ENCODE peak calls at places on chromosome 17, in four cellular contexts. R is A549, V is heart right ventricle, W is colonic mucosa. S is an unnamed sample.

GRCh38 chr17:6654816-6655731 is 3.5 kb downstream of the C17orf100 start:
- DNase-seq in R (no peak), V (no peak), W (peak), S (peak)

GRCh38 chr17:17855976-17856375 is 19.2 kb upstream of the SREBF1 start:
- DNase-seq in V (no peak), R (no peak), W (no peak), S (no peak)

GRCh38 chr17:31318298-31319190 is 2.9 kb downstream of the EVI2A start:
- DNase-seq in V (peak), W (peak), R (no peak), S (peak)

GRCh38 chr17:3907483-3908216 is 8.6 kb downstream of the P2RX1 start:
- DNase-seq in R (peak), V (no peak), W (no peak), S (peak)

GRCh38 chr17:47862621-47863440 is 11.9 kb upstream of the SP6 start:
- DNase-seq in R (peak), W (no peak), V (no peak), S (no peak)

GRCh38 chr17:17971431-17972125 is 622 bp downstream of the TOM1L2 start:
- DNase-seq in R (peak), V (peak), W (peak), S (peak)

GRCh38 chr17:38469875-38470274 is 41.6 kb downstream of the ARHGAP23 start:
- DNase-seq in R (no peak), V (no peak), W (no peak), S (no peak)

GRCh38 chr17:606501-607243 is 108.0 kb downstream of the VPS53 start:
- DNase-seq in V (no peak), W (no peak), R (peak), S (no peak)

GRCh38 chr17:8015236-8015956 is 13.0 kb downstream of the GUCY2D start:
- DNase-seq in R (no peak), V (no peak), W (no peak), S (no peak)

GRCh38 chr17:8012996-8013640 is 10.7 kb downstream of the GUCY2D start:
- DNase-seq in V (no peak), W (no peak), R (no peak), S (no peak)

GRCh38 chr17:8012045-8012580 is 9.7 kb downstream of the GUCY2D start:
- DNase-seq in V (no peak), W (no peak), R (no peak), S (no peak)

GRCh38 chr17:8014558-8014850 is 12.1 kb downstream of the GUCY2D start:
- DNase-seq in W (no peak), R (no peak), V (no peak), S (no peak)

DNA sequence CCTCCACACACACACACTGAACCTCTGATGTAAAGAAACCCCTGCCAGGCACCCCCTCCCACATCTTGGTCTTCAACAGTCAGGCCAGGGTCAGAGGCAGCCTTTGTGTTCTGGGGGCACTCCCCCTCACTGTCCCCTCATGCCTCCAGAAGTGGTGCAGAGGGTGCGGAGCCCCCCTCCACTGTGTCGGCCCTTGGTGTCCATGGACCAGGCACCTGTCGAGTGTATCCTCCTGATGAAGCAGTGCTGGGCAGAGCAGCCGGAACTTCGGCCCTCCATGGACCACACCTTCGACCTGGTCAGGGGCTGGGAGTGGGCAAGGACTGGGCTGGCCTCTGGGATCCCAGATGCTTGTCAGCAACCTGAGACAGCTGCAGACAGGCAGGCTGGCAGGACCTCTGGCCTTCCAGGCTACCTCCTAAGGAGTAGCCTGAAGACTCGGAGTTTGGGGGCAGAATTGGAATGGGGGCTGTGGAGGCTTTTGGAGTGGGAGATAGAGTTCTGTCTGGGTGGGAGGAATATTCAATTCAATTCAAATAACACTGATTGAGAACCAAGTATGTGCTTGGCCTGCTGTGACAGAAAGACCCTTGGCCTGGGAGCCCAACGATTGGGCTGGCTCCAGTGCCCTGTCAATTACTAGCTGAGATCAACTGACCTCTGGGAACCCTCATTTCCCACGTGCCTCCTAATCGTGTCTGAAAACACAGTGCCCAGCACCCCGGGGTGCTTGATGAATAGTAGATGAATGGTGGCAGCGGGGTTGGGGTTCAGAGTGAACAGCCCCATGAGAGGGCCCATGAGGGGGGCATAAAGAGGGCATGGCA is 11.5 kb downstream of the GUCY2D start:
- DNase-seq in V (no peak), W (no peak), R (no peak), S (no peak)
- H3K4me3 ChIP-seq in V (no peak), W (no peak), R (no peak), S (no peak)

GRCh38 chr17:14169287-14169686 is 67.4 kb downstream of the CDRT15 start:
- DNase-seq in W (no peak), R (no peak), V (no peak), S (no peak)
- H3K4me3 ChIP-seq in W (no peak), R (no peak), V (no peak), S (no peak)

GRCh38 chr17:74759941-74760340 is 11.5 kb downstream of the NHERF1 start:
- DNase-seq in R (no peak), W (no peak), V (no peak), S (peak)

GRCh38 chr17:74757931-74758845 is 9.8 kb downstream of the NHERF1 start:
- DNase-seq in R (peak), W (no peak), V (no peak), S (no peak)

GRCh38 chr17:74757502-74757901 is 9.1 kb downstream of the NHERF1 start:
- DNase-seq in W (no peak), V (no peak), R (no peak), S (no peak)

GRCh38 chr17:74759243-74759801 is 10.9 kb downstream of the NHERF1 start:
- DNase-seq in R (no peak), W (no peak), V (no peak), S (no peak)

GRCh38 chr17:74758846-74759163 is 10.4 kb downstream of the NHERF1 start:
- DNase-seq in R (no peak), W (no peak), V (no peak), S (no peak)
- H3K4me3 ChIP-seq in R (no peak), W (no peak), V (no peak), S (no peak)

GRCh38 chr17:28716740-28717577 is 709 bp downstream of the RAB34 start:
- DNase-seq in V (no peak), R (peak), W (peak), S (no peak)

GRCh38 chr17:28714281-28714680 is 2.6 kb upstream of the PROCA1 start:
- DNase-seq in V (no peak), R (peak), W (no peak), S (no peak)

GRCh38 chr17:28712705-28713415 is 1.2 kb upstream of the PROCA1 start:
- DNase-seq in W (no peak), V (no peak), R (no peak), S (no peak)

GRCh38 chr17:28717578-28718316 is at the start of gene RAB34:
- DNase-seq in R (peak), W (peak), V (peak), S (no peak)

GRCh38 chr17:28715217-28715616 is 2.5 kb downstream of the RAB34 start:
- DNase-seq in R (no peak), W (no peak), V (no peak), S (no peak)
- H3K4me3 ChIP-seq in R (no peak), W (no peak), V (no peak), S (no peak)

GRCh38 chr17:8153957-8154607 is 1.9 kb upstream of the PER1 start:
- DNase-seq in R (peak), W (peak), V (peak), S (peak)
- H3K4me3 ChIP-seq in R (peak), W (peak), V (peak), S (peak)

GRCh38 chr17:19337712-19338023 is 24.9 kb downstream of the B9D1 start:
- DNase-seq in W (no peak), R (no peak), V (no peak), S (no peak)

GRCh38 chr17:19336938-19337711 is 25.4 kb downstream of the B9D1 start:
- DNase-seq in W (no peak), R (peak), V (no peak), S (no peak)

GRCh38 chr17:19341211-19341631 is 21.3 kb downstream of the B9D1 start:
- DNase-seq in W (no peak), R (no peak), V (no peak), S (no peak)

GRCh38 chr17:19338031-19338990 is 24.2 kb downstream of the B9D1 start:
- DNase-seq in R (peak), W (peak), V (peak), S (peak)

DNA sequence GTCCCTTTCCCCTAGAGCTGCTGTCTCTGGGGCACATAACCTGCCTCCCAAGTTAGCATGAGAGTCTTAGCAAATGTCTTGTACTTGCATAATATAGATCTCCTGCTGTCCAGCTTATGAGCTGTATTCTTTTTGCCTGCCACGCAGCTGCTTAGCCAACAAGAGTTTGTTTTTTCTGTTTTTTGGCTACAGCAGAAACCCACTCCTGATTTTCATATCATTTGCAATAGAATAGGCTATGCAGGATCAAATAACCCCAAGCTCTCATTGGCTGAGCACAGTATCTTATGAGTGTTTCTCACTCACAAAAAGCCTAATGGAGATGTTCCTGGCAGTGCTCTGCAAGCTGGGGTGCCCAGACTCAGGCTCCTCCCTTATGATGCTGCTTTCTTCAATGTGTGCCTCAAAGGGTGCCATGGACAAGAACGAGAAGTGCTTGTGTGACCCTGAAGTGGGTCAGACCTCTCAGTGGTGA is 23.1 kb downstream of the B9D1 start:
- DNase-seq in W (no peak), V (no peak), R (no peak), S (no peak)
- H3K4me3 ChIP-seq in W (no peak), V (no peak), R (no peak), S (no peak)

GRCh38 chr17:32487460-32488176 is 825 bp downstream of the CDK5R1 start:
- DNase-seq in W (no peak), R (peak), V (no peak), S (no peak)

GRCh38 chr17:32486091-32486700 is 597 bp upstream of the CDK5R1 start:
- DNase-seq in R (peak), W (peak), V (peak), S (peak)

GRCh38 chr17:32488177-32488542 is 1.4 kb downstream of the CDK5R1 start:
- DNase-seq in R (no peak), W (no peak), V (no peak), S (no peak)

GRCh38 chr17:32485261-32485955 is 1.4 kb upstream of the CDK5R1 start:
- DNase-seq in V (no peak), W (no peak), R (no peak), S (no peak)

GRCh38 chr17:32486701-32487459 is at the start of gene CDK5R1:
- DNase-seq in W (peak), R (peak), V (peak), S (peak)
- H3K4me3 ChIP-seq in W (peak), R (peak), V (peak), S (peak)

GRCh38 chr17:52986056-52986662 is 827.6 kb upstream of the CA10 start:
- DNase-seq in V (no peak), R (no peak), W (no peak), S (no peak)

DNA sequence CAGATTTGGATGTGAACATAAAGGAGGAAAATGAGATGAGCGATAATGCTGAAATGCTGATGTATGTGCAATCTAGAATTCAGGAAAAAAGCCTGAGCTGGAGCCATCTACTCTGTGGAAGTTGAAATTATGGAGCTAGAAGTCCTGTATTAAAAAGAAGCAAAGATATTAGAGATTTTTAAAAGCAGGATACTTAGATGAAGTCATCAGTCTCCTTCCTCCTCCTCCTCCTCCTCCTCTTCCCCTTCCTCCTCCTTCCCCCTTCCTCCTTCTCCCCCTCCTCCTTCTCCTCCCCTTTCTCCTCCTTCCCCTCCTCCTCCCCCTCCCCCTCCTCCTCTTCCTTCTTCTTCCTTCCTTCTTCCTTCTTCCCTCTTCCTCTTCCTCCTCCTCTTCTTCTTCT is 823.8 kb upstream of the CA10 start:
- DNase-seq in V (no peak), R (no peak), W (no peak), S (no peak)
- H3K4me3 ChIP-seq in V (no peak), R (no peak), W (no peak), S (no peak)

GRCh38 chr17:59423137-59423703 is 91.8 kb downstream of the YPEL2 start:
- DNase-seq in W (no peak), R (peak), V (peak), S (peak)
- H3K4me3 ChIP-seq in W (no peak), R (no peak), V (no peak), S (no peak)

GRCh38 chr17:46791531-46791930 is 27.0 kb downstream of the WNT3 start:
- DNase-seq in R (no peak), W (no peak), V (no peak), S (no peak)
- H3K4me3 ChIP-seq in R (no peak), W (no peak), V (no peak), S (no peak)

S was measured in body of pancreas.